ENCODE peak calls at places on chromosomes 6 and 20, in eight cellular contexts. S is HS-27A; T is AG08395; W is neural crest cell; O is stimulated activated CD4-positive, alpha-beta T cell treated with anti-CD3 and anti-CD28 coated beads, Interleukin-12 subunit alpha, Interleukin-12 subunit beta, amount 100 ng/mL, for 48 hours; Z is astrocyte of the spinal cord; J is spleen; Q is adipocyte. H is an unnamed sample.

GRCh38 chr6:25026723-25027122 is 91.0 kb upstream of the RIPOR2 start:
- DNase-seq in O (no peak), J (no peak), S (no peak), Q (no peak), Z (no peak), W (no peak), T (no peak), H (no peak)

GRCh38 chr6:113481910-113482309 is 375.2 kb upstream of the MARCKS start:
- DNase-seq in Z (no peak), O (no peak), T (no peak), S (no peak), W (no peak), Q (no peak), J (no peak), H (no peak)

GRCh38 chr20:62624325-62624690 is 18.0 kb upstream of the SLCO4A1 start:
- DNase-seq in Z (no peak), S (no peak), T (no peak), J (peak; percentile 93), Q (no peak), O (no peak), W (no peak), H (no peak)

GRCh38 chr6:170082531-170083187 is 208.2 kb downstream of the DLL1 start:
- DNase-seq in W (no peak), Q (no peak), Z (no peak), S (no peak), T (no peak), J (peak; percentile 63), O (no peak), H (no peak)

GRCh38 chr20:54320148-54320607 is 112.3 kb downstream of the PFDN4 start:
- DNase-seq in J (no peak), W (no peak), T (no peak), Q (peak; percentile 64), O (no peak), S (no peak), Z (peak; percentile 5), H (no peak)

GRCh38 chr6:111871725-111872520 is 1.3 kb downstream of the FYN start:
- DNase-seq in T (peak; percentile 45), S (peak; percentile 70), Q (peak; percentile 61), J (peak; percentile 80), Z (peak; percentile 50), O (no peak), W (peak; percentile 37), H (no peak)

GRCh38 chr6:73452107-73452461 is at the start of gene CGAS:
- DNase-seq in Q (peak; percentile 75), W (no peak), S (peak; percentile 39), J (peak; percentile 96), Z (peak; percentile 49), T (peak; percentile 80), O (peak; percentile 65), H (no peak)

GRCh38 chr20:59765599-59766177 is 161.3 kb downstream of the PHACTR3 start:
- DNase-seq in Z (no peak), T (peak; percentile 20), S (no peak), Q (peak; percentile 18), O (no peak), J (no peak), W (peak; percentile 40), H (peak; percentile 20)

GRCh38 chr20:24955045-24955444 is 6.0 kb downstream of the CST7 start:
- DNase-seq in Z (no peak), Q (no peak), T (no peak), W (no peak), J (peak; percentile 50), S (no peak), O (no peak), H (no peak)

GRCh38 chr6:16345449-16346330 is 107.3 kb downstream of the GMPR start:
- DNase-seq in J (no peak), Q (peak; percentile 79), W (no peak), O (no peak), S (peak; percentile 55), T (peak; percentile 79), Z (peak; percentile 88), H (no peak)

GRCh38 chr6:134590449-134590848 is 272.5 kb upstream of the SGK1 start:
- DNase-seq in J (no peak), S (peak; percentile 79), Q (no peak), Z (peak; percentile 40), O (no peak), W (no peak), T (peak; percentile 41), H (no peak)

GRCh38 chr6:32886674-32887383 is 32.8 kb downstream of the PSMB9 start:
- DNase-seq in J (no peak), Q (peak; percentile 77), W (no peak), O (no peak), Z (peak; percentile 66), S (peak; percentile 91), T (peak; percentile 60), H (no peak)

GRCh38 chr6:56549014-56549413 is 93.7 kb downstream of the DST start:
- DNase-seq in O (no peak), S (no peak), W (no peak), J (no peak), Q (no peak), T (no peak), Z (no peak), H (no peak)

GRCh38 chr6:14077193-14077853 is 40.2 kb upstream of the CD83 start:
- DNase-seq in S (no peak), T (no peak), O (no peak), W (no peak), Q (no peak), J (no peak), Z (no peak), H (no peak)

GRCh38 chr20:32050324-32050723 is 1.7 kb upstream of the HCK start:
- DNase-seq in W (no peak), J (no peak), S (no peak), O (no peak), Z (no peak), T (no peak), Q (no peak), H (no peak)

GRCh38 chr6:155080876-155081845 is 86.0 kb downstream of the TIAM2 start:
- DNase-seq in S (peak; percentile 36), J (no peak), W (no peak), T (peak; percentile 14), Z (peak; percentile 35), Q (no peak), O (no peak), H (no peak)

GRCh38 chr20:5061209-5061608 is 58.5 kb downstream of the PCNA start:
- DNase-seq in W (no peak), Z (no peak), T (no peak), Q (no peak), J (no peak), S (no peak), O (no peak), H (no peak)

GRCh38 chr6:34414999-34415858 is 10.6 kb downstream of the RPS10 start:
- DNase-seq in O (no peak), S (no peak), W (no peak), T (peak; percentile 80), J (no peak), Q (peak; percentile 73), Z (peak; percentile 78), H (no peak)

H was measured in progenitor cell of endocrine pancreas.